ENCODE peak calls at places on chromosomes 7 and 10, in six cellular contexts. P is NCI-H774; S is neural progenitor cell; W is activated CD4-positive, alpha-beta T cell treated with anti-CD3 and anti-CD28 coated beads, Interleukin-2, amount 50 U/mL, for 24 hours; R is NCI-H2171 treated with DMSO at 0.1 percent for 48 hours; L is NCI-H460. V is an unnamed sample.

GRCh38 chr7:105389090-105389650 is 449 bp upstream of the SRPK2 start:
- DNase-seq in P (peak), S (peak), W (peak), R (peak), L (peak), V (peak)

GRCh38 chr7:45455662-45456061 is 118.5 kb upstream of the ADCY1 start:
- DNase-seq in P (no peak), S (no peak), W (no peak), R (no peak), L (no peak), V (no peak)

GRCh38 chr7:44087914-44088838 is 5.8 kb upstream of the POLM start:
- DNase-seq in P (no peak), S (no peak), W (no peak), R (no peak), L (no peak), V (no peak)

GRCh38 chr10:46253076-46254006 is 33.5 kb upstream of the ANTXRL start:
- DNase-seq in P (no peak), S (no peak), W (no peak), R (no peak), L (no peak), V (no peak)

GRCh38 chr10:113167702-113168101 is 217.7 kb downstream of the TCF7L2 start:
- DNase-seq in P (no peak), S (no peak), W (no peak), R (no peak), L (no peak), V (no peak)

GRCh38 chr10:132550366-132551092 is 12.9 kb downstream of the INPP5A start:
- DNase-seq in P (no peak), S (no peak), W (no peak), R (no peak), L (no peak), V (no peak)

GRCh38 chr7:27921081-27921836 is 181.3 kb downstream of the TAX1BP1 start:
- DNase-seq in P (peak), S (peak), W (no peak), R (peak), L (peak), V (peak)

GRCh38 chr7:193538-194256 is 1.3 kb downstream of the FAM20C start:
- DNase-seq in P (no peak), S (peak), W (no peak), R (no peak), L (no peak), V (peak)

GRCh38 chr7:88111136-88111748 is 108.6 kb downstream of the SRI start:
- DNase-seq in P (no peak), S (peak), W (no peak), R (peak), L (peak), V (peak)

GRCh38 chr10:118259288-118259906 is 82.7 kb downstream of the FAM204A start:
- DNase-seq in P (no peak), S (peak), W (no peak), R (no peak), L (peak), V (peak)

GRCh38 chr10:79320785-79321493 is 26.3 kb upstream of the PPIF start:
- DNase-seq in P (no peak), S (no peak), W (no peak), R (no peak), L (peak), V (no peak)